ENCODE peak calls at places on chromosomes 5 and 9, in five cellular contexts. X, R, P, S and O are unnamed samples.

GRCh38 chr9:107597743-107598217 is 108.2 kb upstream of the KLF4 start:
- DNase-seq in X (no peak), R (no peak), P (no peak), S (peak; percentile 25), O (peak; percentile 60)

GRCh38 chr5:163509288-163510040 is 4.0 kb downstream of the MAT2B start:
- DNase-seq in X (no peak), R (peak; percentile 70), P (no peak), S (peak; percentile 47), O (peak; percentile 44)

GRCh38 chr9:116855881-116856662 is 169.0 kb downstream of the TRIM32 start:
- DNase-seq in X (no peak), R (peak; percentile 4), P (no peak), S (no peak), O (no peak)

GRCh38 chr5:104533498-104533897 is 970.9 kb upstream of the NUDT12 start:
- DNase-seq in X (no peak), R (no peak), P (no peak), S (no peak), O (no peak)

GRCh38 chr5:92890841-92891244 is 690.2 kb downstream of the NR2F1-AS1 start:
- DNase-seq in X (no peak), R (peak; percentile 12), P (no peak), S (no peak), O (no peak)

GRCh38 chr5:33008751-33009418 is 297.8 kb downstream of the NPR3 start:
- DNase-seq in X (no peak), R (no peak), P (peak; percentile 20), S (no peak), O (peak; percentile 66)

GRCh38 chr5:80964919-80965318 is 4.8 kb downstream of the RASGRF2 start:
- DNase-seq in X (no peak), R (no peak), P (no peak), S (no peak), O (no peak)

GRCh38 chr9:37923121-37923795 is 19.3 kb upstream of the SLC25A51 start:
- DNase-seq in X (no peak), R (no peak), P (no peak), S (no peak), O (no peak)

GRCh38 chr5:61030163-61030482 is 85.1 kb downstream of the NDUFAF2 start:
- DNase-seq in X (no peak), R (peak; percentile 52), P (no peak), S (no peak), O (no peak)

GRCh38 chr9:116756995-116757394 is 69.9 kb downstream of the TRIM32 start:
- DNase-seq in X (no peak), R (no peak), P (no peak), S (no peak), O (no peak)

GRCh38 chr5:10329808-10330481 is 22.2 kb upstream of the CMBL start:
- DNase-seq in X (peak; percentile 2), R (peak; percentile 93), P (no peak), S (no peak), O (peak; percentile 61)

GRCh38 chr5:131355972-131356528 is 92.2 kb downstream of the CDC42SE2 start:
- DNase-seq in X (no peak), R (peak; percentile 15), P (no peak), S (no peak), O (no peak)